ENCODE peak calls at places on chromosome 2, in nine cellular contexts. One of them, this sample, is unnamed.

GRCh38 chr2:238493880-238494572 is 67.3 kb downstream of the ASB1 start:
- DNase-seq in A549: no peak
- DNase-seq in upper lobe of right lung: no peak
- DNase-seq in right lobe of liver: no peak
- DNase-seq in uterus: no peak
- DNase-seq in kidney epithelial cell: no peak
- DNase-seq in heart right ventricle: no peak
- DNase-seq in RWPE1: no peak
- DNase-seq in psoas muscle: peak
- DNase-seq in this sample: peak

GRCh38 chr2:29281585-29281984 is 166.4 kb downstream of the CLIP4 start:
- DNase-seq in A549: peak
- DNase-seq in upper lobe of right lung: no peak
- DNase-seq in right lobe of liver: no peak
- DNase-seq in uterus: peak
- DNase-seq in kidney epithelial cell: no peak
- DNase-seq in heart right ventricle: peak
- DNase-seq in RWPE1: no peak
- DNase-seq in psoas muscle: no peak
- DNase-seq in this sample: no peak

GRCh38 chr2:121333231-121333630 is 48.2 kb upstream of the TFCP2L1 start:
- DNase-seq in A549: no peak
- DNase-seq in upper lobe of right lung: peak
- DNase-seq in right lobe of liver: peak
- DNase-seq in uterus: no peak
- DNase-seq in kidney epithelial cell: no peak
- DNase-seq in heart right ventricle: no peak
- DNase-seq in RWPE1: no peak
- DNase-seq in psoas muscle: no peak
- DNase-seq in this sample: no peak

GRCh38 chr2:229901819-229902218 is 20.0 kb downstream of the TRIP12 start:
- DNase-seq in A549: peak
- DNase-seq in upper lobe of right lung: no peak
- DNase-seq in right lobe of liver: no peak
- DNase-seq in uterus: no peak
- DNase-seq in kidney epithelial cell: peak
- DNase-seq in heart right ventricle: peak
- DNase-seq in RWPE1: peak
- DNase-seq in psoas muscle: no peak
- DNase-seq in this sample: no peak

GRCh38 chr2:74238879-74239278 is 40.5 kb downstream of the MTHFD2 start:
- DNase-seq in A549: no peak
- DNase-seq in upper lobe of right lung: no peak
- DNase-seq in right lobe of liver: no peak
- DNase-seq in uterus: no peak
- DNase-seq in kidney epithelial cell: no peak
- DNase-seq in heart right ventricle: no peak
- DNase-seq in RWPE1: no peak
- DNase-seq in psoas muscle: peak
- DNase-seq in this sample: no peak

GRCh38 chr2:195051401-195051800 is 605.6 kb upstream of the SLC39A10 start:
- DNase-seq in A549: no peak
- DNase-seq in upper lobe of right lung: no peak
- DNase-seq in right lobe of liver: no peak
- DNase-seq in uterus: no peak
- DNase-seq in kidney epithelial cell: no peak
- DNase-seq in heart right ventricle: no peak
- DNase-seq in RWPE1: no peak
- DNase-seq in psoas muscle: no peak
- DNase-seq in this sample: no peak

GRCh38 chr2:69097148-69097610 is 84.2 kb downstream of the ANTXR1 start:
- DNase-seq in A549: no peak
- DNase-seq in upper lobe of right lung: no peak
- DNase-seq in right lobe of liver: no peak
- DNase-seq in uterus: no peak
- DNase-seq in kidney epithelial cell: no peak
- DNase-seq in heart right ventricle: no peak
- DNase-seq in RWPE1: no peak
- DNase-seq in psoas muscle: no peak
- DNase-seq in this sample: no peak

GRCh38 chr2:152062130-152063091 is 36.4 kb downstream of the CACNB4 start:
- DNase-seq in A549: peak
- DNase-seq in upper lobe of right lung: no peak
- DNase-seq in right lobe of liver: no peak
- DNase-seq in uterus: peak
- DNase-seq in kidney epithelial cell: no peak
- DNase-seq in heart right ventricle: peak
- DNase-seq in RWPE1: peak
- DNase-seq in psoas muscle: peak
- DNase-seq in this sample: no peak

GRCh38 chr2:23385748-23386421 is 906 bp downstream of the KLHL29 start:
- DNase-seq in A549: peak
- DNase-seq in upper lobe of right lung: peak
- DNase-seq in right lobe of liver: no peak
- DNase-seq in uterus: peak
- DNase-seq in kidney epithelial cell: no peak
- DNase-seq in heart right ventricle: no peak
- DNase-seq in RWPE1: peak
- DNase-seq in psoas muscle: no peak
- DNase-seq in this sample: no peak

GRCh38 chr2:23385351-23385747 is 370 bp downstream of the KLHL29 start:
- DNase-seq in A549: peak
- DNase-seq in upper lobe of right lung: peak
- DNase-seq in right lobe of liver: no peak
- DNase-seq in uterus: peak
- DNase-seq in kidney epithelial cell: no peak
- DNase-seq in heart right ventricle: no peak
- DNase-seq in RWPE1: peak
- DNase-seq in psoas muscle: peak
- DNase-seq in this sample: no peak

GRCh38 chr2:23387849-23388248 is 2.9 kb downstream of the KLHL29 start:
- DNase-seq in A549: no peak
- DNase-seq in upper lobe of right lung: no peak
- DNase-seq in right lobe of liver: no peak
- DNase-seq in uterus: no peak
- DNase-seq in kidney epithelial cell: no peak
- DNase-seq in heart right ventricle: no peak
- DNase-seq in RWPE1: no peak
- DNase-seq in psoas muscle: no peak
- DNase-seq in this sample: no peak

GRCh38 chr2:23387221-23387550 is 2.2 kb downstream of the KLHL29 start:
- DNase-seq in A549: no peak
- DNase-seq in upper lobe of right lung: no peak
- DNase-seq in right lobe of liver: no peak
- DNase-seq in uterus: no peak
- DNase-seq in kidney epithelial cell: no peak
- DNase-seq in heart right ventricle: no peak
- DNase-seq in RWPE1: no peak
- DNase-seq in psoas muscle: no peak
- DNase-seq in this sample: no peak

DNA sequence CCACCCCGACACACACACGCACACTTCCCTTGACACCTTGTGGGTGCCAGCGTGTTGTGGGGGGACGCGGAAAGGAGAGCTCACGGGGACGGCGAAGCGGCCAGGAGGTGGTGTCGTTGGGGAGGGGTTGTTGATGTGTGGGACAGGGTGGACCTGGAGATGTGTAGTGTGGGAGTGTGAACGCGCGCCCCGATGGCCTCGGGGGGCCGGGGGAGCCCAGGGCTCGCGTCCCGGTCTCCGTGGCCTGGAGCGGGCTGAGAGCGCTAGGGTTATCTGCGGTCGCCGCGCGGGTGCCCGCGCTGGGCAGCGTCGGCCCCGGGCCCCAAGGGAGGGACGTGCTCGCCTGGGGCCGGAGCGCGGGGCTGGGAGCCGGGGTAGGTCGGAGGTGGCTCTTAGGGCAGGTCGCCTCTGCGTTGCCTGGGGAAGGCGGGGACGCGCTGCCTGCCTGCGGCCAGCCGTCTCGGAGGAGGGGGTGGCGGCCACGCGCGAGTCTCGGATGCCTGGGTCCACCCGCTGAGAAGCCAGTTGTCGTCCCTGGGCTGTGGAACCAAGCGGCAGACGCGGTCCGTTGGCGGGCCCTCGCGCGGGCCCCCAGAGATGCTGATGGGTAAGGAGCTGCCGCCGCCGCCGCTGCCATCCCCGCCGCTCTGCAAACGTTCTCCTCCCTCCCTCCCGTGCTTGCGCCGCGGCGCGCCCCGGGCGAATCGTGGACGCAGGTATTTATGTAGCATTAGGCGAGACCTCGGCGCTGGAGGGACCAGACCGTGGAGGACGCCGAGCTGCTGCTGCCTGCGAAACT is 1.6 kb downstream of the KLHL29 start:
- DNase-seq in A549: peak
- DNase-seq in upper lobe of right lung: peak
- DNase-seq in right lobe of liver: no peak
- DNase-seq in uterus: peak
- DNase-seq in kidney epithelial cell: no peak
- DNase-seq in heart right ventricle: no peak
- DNase-seq in RWPE1: peak
- DNase-seq in psoas muscle: peak
- DNase-seq in this sample: no peak
- TF ChIP-seq CTCF in A549: no peak
- TF ChIP-seq CTCF in upper lobe of right lung: no peak
- TF ChIP-seq CTCF in right lobe of liver: no peak
- TF ChIP-seq CTCF in uterus: no peak
- TF ChIP-seq CTCF in kidney epithelial cell: peak
- TF ChIP-seq CTCF in heart right ventricle: no peak
- TF ChIP-seq CTCF in RWPE1: no peak
- TF ChIP-seq CTCF in psoas muscle: no peak
- TF ChIP-seq CTCF in this sample: no peak

GRCh38 chr2:1911811-1912210 is 167.5 kb upstream of the PXDN start:
- DNase-seq in A549: no peak
- DNase-seq in upper lobe of right lung: no peak
- DNase-seq in right lobe of liver: no peak
- DNase-seq in uterus: no peak
- DNase-seq in kidney epithelial cell: no peak
- DNase-seq in heart right ventricle: no peak
- DNase-seq in RWPE1: no peak
- DNase-seq in psoas muscle: no peak
- DNase-seq in this sample: no peak

GRCh38 chr2:1907283-1907682 is 163.0 kb upstream of the PXDN start:
- DNase-seq in A549: no peak
- DNase-seq in upper lobe of right lung: no peak
- DNase-seq in right lobe of liver: no peak
- DNase-seq in uterus: no peak
- DNase-seq in kidney epithelial cell: no peak
- DNase-seq in heart right ventricle: no peak
- DNase-seq in RWPE1: no peak
- DNase-seq in psoas muscle: no peak
- DNase-seq in this sample: no peak

GRCh38 chr2:1910562-1911256 is 166.4 kb upstream of the PXDN start:
- DNase-seq in A549: no peak
- DNase-seq in upper lobe of right lung: no peak
- DNase-seq in right lobe of liver: no peak
- DNase-seq in uterus: no peak
- DNase-seq in kidney epithelial cell: no peak
- DNase-seq in heart right ventricle: no peak
- DNase-seq in RWPE1: no peak
- DNase-seq in psoas muscle: no peak
- DNase-seq in this sample: no peak

GRCh38 chr2:1910021-1910420 is 165.7 kb upstream of the PXDN start:
- DNase-seq in A549: no peak
- DNase-seq in upper lobe of right lung: no peak
- DNase-seq in right lobe of liver: no peak
- DNase-seq in uterus: no peak
- DNase-seq in kidney epithelial cell: no peak
- DNase-seq in heart right ventricle: no peak
- DNase-seq in RWPE1: no peak
- DNase-seq in psoas muscle: no peak
- DNase-seq in this sample: no peak

DNA sequence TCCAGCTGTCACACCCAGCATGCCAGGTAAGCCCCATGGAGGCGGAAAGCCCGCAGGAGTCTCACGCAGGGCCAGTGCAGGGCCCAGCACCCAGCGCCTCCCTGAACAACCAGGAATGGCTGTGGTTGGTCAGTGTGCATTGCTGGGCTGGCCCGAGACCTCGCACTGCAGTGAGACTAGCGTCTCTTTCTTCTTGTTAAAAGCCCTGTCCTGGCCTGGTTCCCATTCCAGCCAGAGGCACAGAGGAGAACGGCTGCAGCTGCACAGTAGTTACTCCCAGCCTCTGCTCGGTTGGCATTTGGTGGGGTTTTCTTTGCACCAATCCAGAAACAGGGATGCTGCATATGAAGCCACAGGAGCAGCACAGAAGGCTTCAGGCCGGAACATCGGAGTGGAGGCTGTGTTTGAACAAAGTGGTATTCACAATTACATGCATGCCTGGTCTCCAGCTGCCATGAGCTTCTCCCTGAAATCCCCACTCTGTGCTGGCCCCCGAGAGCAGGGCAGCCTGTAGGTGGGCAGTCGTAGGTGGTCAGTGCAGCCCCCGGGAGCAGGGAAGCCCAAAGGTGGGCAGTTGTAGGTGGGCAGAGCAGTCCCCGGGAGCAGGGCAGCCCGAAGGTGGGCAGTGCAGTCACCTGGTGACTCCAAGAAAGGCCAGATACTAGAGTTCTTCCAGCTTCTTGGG is 163.7 kb upstream of the PXDN start:
- DNase-seq in A549: no peak
- DNase-seq in upper lobe of right lung: no peak
- DNase-seq in right lobe of liver: no peak
- DNase-seq in uterus: no peak
- DNase-seq in kidney epithelial cell: no peak
- DNase-seq in heart right ventricle: no peak
- DNase-seq in RWPE1: no peak
- DNase-seq in psoas muscle: no peak
- DNase-seq in this sample: no peak
- TF ChIP-seq CTCF in A549: no peak
- TF ChIP-seq CTCF in upper lobe of right lung: no peak
- TF ChIP-seq CTCF in right lobe of liver: no peak
- TF ChIP-seq CTCF in uterus: no peak
- TF ChIP-seq CTCF in kidney epithelial cell: no peak
- TF ChIP-seq CTCF in heart right ventricle: no peak
- TF ChIP-seq CTCF in RWPE1: no peak
- TF ChIP-seq CTCF in psoas muscle: no peak
- TF ChIP-seq CTCF in this sample: no peak

DNA sequence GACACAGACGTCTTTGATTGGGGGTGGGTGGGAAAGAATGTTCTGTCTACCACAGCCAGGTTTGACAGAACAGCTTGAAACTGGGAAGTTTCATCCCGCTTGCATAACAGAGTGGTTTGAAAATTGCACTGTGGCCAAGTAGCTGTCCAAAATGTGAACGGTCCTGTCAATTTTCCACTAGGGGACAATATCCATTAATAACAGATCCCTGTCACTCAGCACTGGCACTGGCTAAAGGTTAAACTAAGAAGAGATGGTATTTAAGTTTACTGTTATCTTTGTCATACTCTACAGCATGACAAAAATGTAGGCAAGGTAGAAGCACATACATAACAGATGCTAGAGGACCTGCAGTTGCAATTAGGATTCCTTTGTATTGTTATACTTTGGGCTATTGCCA is 55.6 kb upstream of the ACMSD start:
- DNase-seq in A549: no peak
- DNase-seq in upper lobe of right lung: no peak
- DNase-seq in right lobe of liver: peak
- DNase-seq in uterus: no peak
- DNase-seq in kidney epithelial cell: peak
- DNase-seq in heart right ventricle: no peak
- DNase-seq in RWPE1: no peak
- DNase-seq in psoas muscle: no peak
- DNase-seq in this sample: no peak
- TF ChIP-seq CTCF in A549: no peak
- TF ChIP-seq CTCF in upper lobe of right lung: peak
- TF ChIP-seq CTCF in right lobe of liver: peak
- TF ChIP-seq CTCF in uterus: no peak
- TF ChIP-seq CTCF in kidney epithelial cell: peak
- TF ChIP-seq CTCF in heart right ventricle: no peak
- TF ChIP-seq CTCF in RWPE1: no peak
- TF ChIP-seq CTCF in psoas muscle: peak
- TF ChIP-seq CTCF in this sample: peak

GRCh38 chr2:103980401-103980800 is 873.5 kb upstream of the POU3F3 start:
- DNase-seq in A549: no peak
- DNase-seq in upper lobe of right lung: no peak
- DNase-seq in right lobe of liver: no peak
- DNase-seq in uterus: no peak
- DNase-seq in kidney epithelial cell: no peak
- DNase-seq in heart right ventricle: no peak
- DNase-seq in RWPE1: no peak
- DNase-seq in psoas muscle: no peak
- DNase-seq in this sample: no peak
- TF ChIP-seq CTCF in A549: no peak
- TF ChIP-seq CTCF in upper lobe of right lung: no peak
- TF ChIP-seq CTCF in right lobe of liver: no peak
- TF ChIP-seq CTCF in uterus: no peak
- TF ChIP-seq CTCF in kidney epithelial cell: no peak
- TF ChIP-seq CTCF in heart right ventricle: no peak
- TF ChIP-seq CTCF in RWPE1: no peak
- TF ChIP-seq CTCF in psoas muscle: no peak
- TF ChIP-seq CTCF in this sample: no peak